ENCODE peak calls at places on chromosomes 11 and 22, in seven cellular contexts. G is colonic mucosa, B is Peyer's patch, Z is K562, K is PC-9, P is transverse colon, I is hepatocyte. M is an unnamed sample.

GRCh38 chr11:94800394-94800793 is 32.2 kb downstream of the AMOTL1 start:
- DNase-seq in I (peak), Z (no peak), P (no peak), G (peak), K (no peak), B (no peak), M (no peak)

GRCh38 chr22:46749682-46750529 is 11.9 kb upstream of the CERK start:
- DNase-seq in I (no peak), Z (no peak), G (no peak), B (no peak), K (no peak), P (no peak), M (no peak)

GRCh38 chr11:127873478-127873877 is 713.9 kb downstream of the ETS1 start:
- DNase-seq in G (no peak), P (no peak), B (no peak), K (no peak), Z (no peak), I (no peak), M (no peak)

GRCh38 chr11:123357990-123358827 is 71.9 kb upstream of the GRAMD1B start:
- DNase-seq in I (peak), K (no peak), G (no peak), Z (no peak), P (peak), B (peak), M (no peak)

GRCh38 chr22:19042285-19043110 is 79.7 kb downstream of the DGCR2 start:
- DNase-seq in Z (no peak), P (no peak), K (no peak), I (no peak), B (no peak), G (no peak), M (no peak)

GRCh38 chr22:20741634-20742581 is 32.0 kb upstream of the SERPIND1 start:
- DNase-seq in G (peak), I (peak), K (no peak), Z (peak), B (peak), P (peak), M (peak)

GRCh38 chr11:40514124-40514523 is 945.3 kb downstream of the LRRC4C start:
- DNase-seq in I (peak), P (no peak), Z (no peak), G (no peak), B (no peak), K (no peak), M (no peak)

GRCh38 chr11:61041755-61042518 is 60.4 kb upstream of the CD5 start:
- DNase-seq in I (peak), B (peak), P (peak), Z (no peak), K (no peak), G (peak), M (peak)

GRCh38 chr11:5234390-5234834 is at the start of gene HBD:
- DNase-seq in K (no peak), B (no peak), Z (no peak), P (no peak), G (no peak), I (no peak), M (no peak)

GRCh38 chr11:111977141-111978027 is 40.2 kb downstream of the DIXDC1 start:
- DNase-seq in I (peak), Z (no peak), G (peak), P (peak), K (no peak), B (no peak), M (no peak)

GRCh38 chr11:76234704-76235232 is 28.5 kb upstream of the WNT11 start:
- DNase-seq in P (no peak), Z (no peak), B (no peak), I (no peak), G (peak), K (peak), M (peak)

GRCh38 chr11:75950141-75950540 is 135.1 kb downstream of the UVRAG start:
- DNase-seq in B (no peak), I (no peak), K (no peak), Z (no peak), P (no peak), G (no peak), M (no peak)

GRCh38 chr11:47156951-47157350 is 19.7 kb downstream of the ARFGAP2 start:
- DNase-seq in K (peak), G (no peak), P (no peak), I (no peak), B (no peak), Z (no peak), M (no peak)

GRCh38 chr22:22207845-22208564 is 36.6 kb upstream of the VPREB1 start:
- DNase-seq in I (peak), B (peak), P (peak), K (peak), G (peak), Z (peak), M (peak)

GRCh38 chr11:107040447-107041444 is 22.5 kb upstream of the GUCY1A2 start:
- DNase-seq in K (no peak), P (no peak), B (no peak), I (no peak), G (no peak), Z (no peak), M (peak)

GRCh38 chr11:17786824-17787525 is 52.4 kb downstream of the KCNC1 start:
- DNase-seq in P (no peak), I (no peak), Z (no peak), B (no peak), G (no peak), K (peak), M (no peak)

GRCh38 chr11:99464985-99465384 is 444.2 kb downstream of the CNTN5 start:
- DNase-seq in K (no peak), G (no peak), B (no peak), P (no peak), I (no peak), Z (no peak), M (no peak)

GRCh38 chr22:31337178-31337577 is 9.0 kb downstream of the PATZ1 start:
- DNase-seq in P (no peak), B (no peak), Z (no peak), I (peak), K (peak), G (no peak), M (no peak)

GRCh38 chr22:41512421-41513194 is 31.7 kb downstream of the POLR3H start:
- DNase-seq in K (peak), Z (peak), I (peak), G (no peak), B (no peak), P (no peak), M (no peak)

GRCh38 chr22:50250555-50251471 is at the start of gene HDAC10:
- DNase-seq in I (peak), B (peak), P (peak), Z (peak), K (peak), G (peak), M (peak)

GRCh38 chr11:98107736-98108135 is 913.0 kb upstream of the CNTN5 start:
- DNase-seq in B (no peak), K (no peak), P (no peak), Z (no peak), G (no peak), I (no peak), M (no peak)

GRCh38 chr11:58757449-58757848 is 25.7 kb upstream of the GLYAT start:
- DNase-seq in B (no peak), K (no peak), G (no peak), I (no peak), P (no peak), Z (no peak), M (no peak)

DNA sequence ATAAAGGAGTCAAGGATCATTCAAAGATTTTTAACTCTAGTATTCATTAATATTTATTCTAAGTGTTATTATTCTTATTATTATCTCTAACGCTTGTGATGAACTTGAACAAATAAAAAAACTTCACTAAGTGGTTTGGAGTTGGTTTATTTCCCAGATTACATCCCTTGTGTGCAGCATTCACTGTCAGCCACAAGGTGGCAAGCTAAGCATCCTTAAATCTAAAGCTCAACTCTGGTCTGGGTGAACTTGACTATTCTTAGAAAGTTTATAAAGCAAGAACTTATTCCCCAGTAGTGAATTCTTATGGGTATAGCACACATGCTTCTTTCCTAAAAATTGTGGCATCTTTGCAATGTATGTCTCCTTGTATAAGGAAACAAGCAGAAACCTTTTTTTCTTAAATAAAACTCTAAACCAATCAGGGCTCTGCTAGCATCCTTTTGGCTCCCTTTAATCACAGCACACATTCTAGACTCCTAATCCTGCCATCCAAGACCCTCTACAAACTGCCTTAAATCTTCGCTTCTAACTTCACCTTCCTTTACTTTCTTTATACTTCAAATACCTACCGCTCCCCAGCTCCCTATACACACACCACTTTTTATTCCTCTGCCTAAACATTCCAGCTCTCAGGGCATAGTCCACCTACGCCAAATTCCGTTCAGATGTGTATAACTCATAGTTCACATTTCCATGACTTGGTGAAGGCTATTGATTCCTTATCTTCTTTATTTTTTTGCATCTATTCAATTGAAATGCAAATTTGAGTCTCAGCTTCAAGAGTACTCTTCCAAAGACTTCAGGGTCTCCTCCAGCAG is 1068.8 kb downstream of the DLG2 start:
- DNase-seq in B (no peak), I (peak), Z (peak), P (peak), G (peak), K (no peak), M (peak)
- H3K27ac ChIP-seq in B (no peak), I (no peak), Z (no peak), P (no peak), G (no peak), K (no peak), M (no peak)

GRCh38 chr11:65389294-65389980 is 3.0 kb downstream of the FRMD8 start:
- DNase-seq in I (no peak), K (no peak), B (no peak), G (no peak), Z (no peak), P (no peak), M (no peak)
- H3K27ac ChIP-seq in I (no peak), K (no peak), B (no peak), G (no peak), Z (no peak), P (peak), M (no peak)

GRCh38 chr11:35259529-35259928 is 120.6 kb downstream of the CD44 start:
- DNase-seq in B (no peak), G (no peak), Z (no peak), P (no peak), I (no peak), K (no peak), M (no peak)
- H3K27ac ChIP-seq in B (no peak), G (no peak), Z (no peak), P (no peak), I (no peak), K (no peak), M (no peak)

GRCh38 chr11:130389315-130389935 is 39.0 kb downstream of the ADAMTS8 start:
- DNase-seq in Z (no peak), I (no peak), K (no peak), G (peak), B (no peak), P (peak), M (no peak)

GRCh38 chr11:130381317-130381716 is 47.1 kb downstream of the ADAMTS8 start:
- DNase-seq in G (no peak), Z (no peak), P (no peak), K (no peak), B (no peak), I (no peak), M (no peak)

GRCh38 chr11:130388607-130389205 is 39.7 kb downstream of the ADAMTS8 start:
- DNase-seq in Z (no peak), K (no peak), G (no peak), I (no peak), B (no peak), P (no peak), M (no peak)

GRCh38 chr11:130379276-130379675 is 49.1 kb downstream of the ADAMTS8 start:
- DNase-seq in Z (no peak), B (no peak), P (no peak), G (no peak), K (no peak), I (no peak), M (no peak)

DNA sequence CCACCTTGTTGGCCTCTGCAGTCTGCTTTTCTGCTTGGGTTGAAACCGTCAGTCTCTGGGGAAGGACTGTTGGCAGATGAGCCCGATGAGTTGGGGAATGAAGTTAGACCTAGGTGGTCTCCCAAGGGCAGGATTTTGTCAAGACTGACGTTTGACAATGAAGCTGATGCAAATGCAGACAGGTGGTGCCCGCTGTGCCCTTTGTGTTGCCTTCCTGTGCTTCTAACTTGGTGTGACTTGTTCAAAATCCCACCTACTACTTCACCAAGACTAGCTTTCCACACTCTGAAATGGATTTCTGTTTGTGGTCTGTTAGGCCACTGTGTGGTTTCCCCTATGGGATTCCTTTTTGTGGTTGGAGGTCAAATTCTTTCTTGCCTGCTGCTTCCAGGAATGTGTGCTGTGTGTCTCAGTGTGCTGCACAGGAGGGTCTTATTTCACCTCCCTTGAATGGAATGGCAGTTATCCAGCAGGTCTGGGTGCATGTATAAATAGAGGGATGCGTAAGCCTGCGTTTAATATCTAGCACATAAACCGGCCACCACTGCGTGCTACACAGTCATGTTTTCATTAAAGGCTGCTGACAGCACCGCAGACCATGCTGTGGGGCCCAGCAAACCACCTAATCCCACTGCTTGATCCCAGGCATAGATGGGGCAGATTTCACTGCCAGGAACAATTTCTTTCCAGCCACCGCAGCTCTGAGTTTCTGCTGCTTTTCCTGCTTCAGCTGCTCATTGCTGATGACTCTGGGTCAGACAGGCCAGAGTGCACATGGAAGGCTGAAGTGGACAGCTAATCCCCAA is 44.8 kb downstream of the ADAMTS8 start:
- DNase-seq in I (peak), K (peak), P (no peak), B (no peak), Z (no peak), G (no peak), M (no peak)
- H3K27ac ChIP-seq in I (peak), K (no peak), P (peak), B (no peak), Z (no peak), G (no peak), M (no peak)

M was measured in OCI-LY7.